ENCODE peak calls at places on chromosome 6, in ten cellular contexts. P, Z, J, K, Q, B, D, R, M and I are unnamed samples.

GRCh38 chr6:124993327-124993726 is 31.1 kb downstream of the RNF217 start:
- DNase-seq in P (no peak), Z (no peak), J (no peak), K (no peak), Q (no peak), B (no peak), D (no peak), R (no peak), M (no peak), I (no peak)

GRCh38 chr6:167121471-167121870 is 1.4 kb upstream of the CCR6 start:
- DNase-seq in P (no peak), Z (no peak), J (no peak), K (no peak), Q (no peak), B (no peak), D (no peak), R (no peak), M (no peak), I (no peak)

GRCh38 chr6:159762681-159763293 is 942 bp downstream of the ACAT2 start:
- DNase-seq in P (no peak), Z (peak; percentile 19), J (peak; percentile 27), K (no peak), Q (no peak), B (peak; percentile 39), D (no peak), R (no peak), M (peak; percentile 22), I (no peak)

GRCh38 chr6:52157301-52157930 is 28.8 kb upstream of the IL17A start:
- DNase-seq in P (no peak), Z (no peak), J (no peak), K (peak; percentile 70), Q (no peak), B (peak; percentile 22), D (peak; percentile 7), R (peak; percentile 71), M (no peak), I (peak; percentile 70)

GRCh38 chr6:134080171-134080795 is 27.9 kb upstream of the SLC2A12 start:
- DNase-seq in P (no peak), Z (no peak), J (no peak), K (no peak), Q (no peak), B (no peak), D (no peak), R (no peak), M (no peak), I (peak; percentile 35)

GRCh38 chr6:20463396-20463795 is 61.7 kb downstream of the E2F3 start:
- DNase-seq in P (no peak), Z (no peak), J (no peak), K (no peak), Q (no peak), B (peak; percentile 27), D (no peak), R (no peak), M (no peak), I (no peak)

GRCh38 chr6:109927052-109927451 is 51.1 kb upstream of the GPR6 start:
- DNase-seq in P (no peak), Z (no peak), J (no peak), K (peak; percentile 21), Q (no peak), B (no peak), D (no peak), R (no peak), M (no peak), I (no peak)

GRCh38 chr6:20711518-20711917 is 177.3 kb downstream of the CDKAL1 start:
- DNase-seq in P (no peak), Z (no peak), J (no peak), K (peak; percentile 24), Q (no peak), B (no peak), D (no peak), R (no peak), M (no peak), I (no peak)

DNA sequence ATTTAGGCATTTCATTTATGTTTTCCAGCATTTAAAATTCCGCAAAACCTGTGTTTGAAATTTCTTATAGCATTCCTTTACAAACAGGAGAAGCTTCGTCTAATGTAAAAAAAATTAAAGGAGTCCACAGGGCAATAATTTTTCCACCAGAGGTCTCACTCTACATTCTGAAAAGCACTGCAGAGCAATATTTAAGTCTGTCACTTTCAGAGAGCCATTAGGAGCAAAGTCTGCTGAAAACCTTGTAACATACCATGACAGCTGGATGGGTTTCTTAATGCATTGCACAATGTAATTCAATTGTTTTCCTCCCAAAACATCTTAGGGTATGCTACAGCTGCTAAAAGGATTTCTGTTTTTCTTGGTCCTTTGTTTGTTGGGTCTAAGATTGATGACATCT is 18.0 kb downstream of the BAG2 start:
- DNase-seq in P (no peak), Z (no peak), J (no peak), K (peak; percentile 66), Q (no peak), B (no peak), D (peak; percentile 49), R (no peak), M (no peak), I (no peak)
- TF ChIP-seq CTCF in P (peak; percentile 69), Z (peak; percentile 34), J (no peak), K (peak; percentile 50), Q (no peak), B (no peak), D (peak; percentile 36), R (peak; percentile 51), M (peak; percentile 42), I (peak; percentile 21)

GRCh38 chr6:99362644-99363268 is 13.3 kb upstream of the FAXC start:
- DNase-seq in P (no peak), Z (no peak), J (no peak), K (no peak), Q (no peak), B (no peak), D (no peak), R (no peak), M (no peak), I (no peak)
- TF ChIP-seq CTCF in P (no peak), Z (no peak), J (no peak), K (no peak), Q (no peak), B (no peak), D (no peak), R (no peak), M (no peak), I (no peak)

GRCh38 chr6:163729127-163729872 is 314.8 kb downstream of the QKI start:
- DNase-seq in P (no peak), Z (no peak), J (no peak), K (no peak), Q (no peak), B (no peak), D (no peak), R (no peak), M (no peak), I (no peak)
- TF ChIP-seq CTCF in P (no peak), Z (no peak), J (no peak), K (no peak), Q (no peak), B (no peak), D (no peak), R (no peak), M (no peak), I (no peak)

GRCh38 chr6:45942953-45943352 is 72.7 kb downstream of the CLIC5 start:
- DNase-seq in P (no peak), Z (no peak), J (no peak), K (no peak), Q (no peak), B (no peak), D (no peak), R (no peak), M (no peak), I (no peak)

GRCh38 chr6:45949256-45949655 is 66.4 kb downstream of the CLIC5 start:
- DNase-seq in P (no peak), Z (no peak), J (no peak), K (no peak), Q (no peak), B (no peak), D (no peak), R (no peak), M (no peak), I (no peak)

GRCh38 chr6:45946887-45947286 is 68.8 kb downstream of the CLIC5 start:
- DNase-seq in P (no peak), Z (no peak), J (no peak), K (peak; percentile 65), Q (no peak), B (no peak), D (no peak), R (no peak), M (no peak), I (no peak)

GRCh38 chr6:45947807-45948206 is 67.9 kb downstream of the CLIC5 start:
- DNase-seq in P (no peak), Z (no peak), J (no peak), K (no peak), Q (no peak), B (no peak), D (no peak), R (no peak), M (no peak), I (no peak)

GRCh38 chr6:45946352-45946751 is 69.3 kb downstream of the CLIC5 start:
- DNase-seq in P (peak; percentile 44), Z (peak; percentile 59), J (no peak), K (peak; percentile 92), Q (peak; percentile 45), B (no peak), D (peak; percentile 59), R (no peak), M (no peak), I (no peak)
- TF ChIP-seq CTCF in P (peak; percentile 69), Z (peak; percentile 41), J (no peak), K (peak; percentile 72), Q (no peak), B (no peak), D (peak; percentile 83), R (no peak), M (peak; percentile 54), I (no peak)

DNA sequence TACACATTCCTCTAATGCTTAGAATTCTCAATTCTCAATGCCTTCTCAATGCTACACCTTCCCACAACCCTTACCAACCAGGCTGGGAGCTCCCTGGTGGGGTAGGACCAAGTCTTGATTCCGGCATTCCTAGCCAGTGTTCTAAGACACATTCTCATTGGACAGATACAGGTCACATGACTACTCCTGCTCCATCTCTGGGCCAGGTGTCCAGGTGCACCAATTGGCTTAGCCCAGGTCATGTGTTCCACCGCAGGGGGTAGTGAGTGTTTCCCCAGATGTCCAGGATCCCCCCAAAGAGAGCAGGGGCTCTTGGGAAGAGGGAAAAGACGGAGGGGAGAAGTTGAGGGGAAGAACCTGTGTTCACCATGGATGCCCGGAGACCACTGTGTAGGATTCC is 58.7 kb upstream of the MLN start:
- DNase-seq in P (no peak), Z (no peak), J (no peak), K (no peak), Q (no peak), B (no peak), D (no peak), R (no peak), M (no peak), I (no peak)
- TF ChIP-seq CTCF in P (no peak), Z (no peak), J (no peak), K (no peak), Q (no peak), B (no peak), D (no peak), R (no peak), M (no peak), I (no peak)

DNA sequence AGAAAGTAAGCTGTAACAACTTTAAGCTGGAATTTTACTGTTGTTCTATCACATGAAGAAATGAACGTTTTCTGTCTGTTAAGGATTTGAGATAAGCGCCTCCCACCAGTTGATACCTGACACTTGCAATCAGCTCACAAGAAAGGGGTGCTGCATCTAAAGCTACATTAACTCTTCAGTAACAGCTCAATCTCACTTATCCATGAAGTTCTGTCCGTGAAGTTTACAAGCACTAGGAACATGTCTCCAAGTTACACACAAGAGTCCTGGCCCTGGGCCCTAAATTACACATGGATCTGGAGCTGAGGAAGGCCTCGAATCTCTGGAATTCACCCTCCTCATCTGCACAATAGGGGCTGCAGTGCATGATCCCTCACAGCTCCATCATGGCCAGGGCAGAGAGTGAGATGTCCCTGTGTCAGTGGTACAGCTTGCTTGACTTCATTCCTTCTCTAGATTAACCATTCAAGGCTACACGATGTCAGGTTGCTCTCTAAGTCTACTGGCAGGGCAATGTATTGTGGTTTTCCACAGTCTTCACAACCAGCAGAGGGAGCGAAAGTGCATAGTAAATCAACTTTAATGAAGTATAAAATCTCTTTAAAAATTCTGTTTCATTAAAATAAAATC is 182.4 kb upstream of the MCHR2 start:
- DNase-seq in P (no peak), Z (no peak), J (no peak), K (peak; percentile 76), Q (no peak), B (no peak), D (peak; percentile 62), R (no peak), M (no peak), I (peak; percentile 9)
- TF ChIP-seq CTCF in P (peak; percentile 69), Z (peak; percentile 21), J (peak; percentile 6), K (peak; percentile 65), Q (no peak), B (peak; percentile 27), D (peak; percentile 52), R (peak; percentile 67), M (peak; percentile 33), I (peak; percentile 49)